ENCODE peak calls at places on chromosomes 2 and 18, in four cellular contexts. One of them, this sample, is unnamed. For H3K4me1, the result is how much of the 10 kb centered on the place peaks cover.

GRCh38 chr2:58032016-58032750 is 14.4 kb upstream of the VRK2 start:
- DNase-seq in tibial nerve: no peak
- DNase-seq in left lung: no peak
- DNase-seq in mammary epithelial cell: no peak
- DNase-seq in this sample: no peak

GRCh38 chr2:96324716-96325037 is 440 bp upstream of the ITPRIPL1 start:
- DNase-seq in tibial nerve: no peak
- DNase-seq in left lung: no peak
- DNase-seq in mammary epithelial cell: no peak
- DNase-seq in this sample: no peak

GRCh38 chr2:1837022-1837421 is 92.7 kb upstream of the PXDN start:
- DNase-seq in tibial nerve: no peak
- DNase-seq in left lung: no peak
- DNase-seq in mammary epithelial cell: no peak
- DNase-seq in this sample: no peak

GRCh38 chr2:57906152-57906732 is 140.4 kb upstream of the VRK2 start:
- DNase-seq in tibial nerve: no peak
- DNase-seq in left lung: no peak
- DNase-seq in mammary epithelial cell: peak
- DNase-seq in this sample: no peak

GRCh38 chr2:9879455-9880194 is 36.4 kb downstream of the TAF1B start:
- DNase-seq in tibial nerve: no peak
- DNase-seq in left lung: no peak
- DNase-seq in mammary epithelial cell: no peak
- DNase-seq in this sample: no peak

GRCh38 chr18:27666070-27666469 is 481.0 kb upstream of the CHST9 start:
- DNase-seq in tibial nerve: no peak
- DNase-seq in left lung: no peak
- DNase-seq in mammary epithelial cell: no peak
- DNase-seq in this sample: no peak

GRCh38 chr18:33128581-33128980 is 311.9 kb downstream of the CCDC178 start:
- DNase-seq in tibial nerve: no peak
- DNase-seq in left lung: no peak
- DNase-seq in mammary epithelial cell: no peak
- DNase-seq in this sample: no peak

GRCh38 chr2:241701155-241701404 is 759 bp upstream of the ING5 start:
- DNase-seq in tibial nerve: no peak
- DNase-seq in left lung: no peak
- DNase-seq in mammary epithelial cell: no peak
- DNase-seq in this sample: peak

GRCh38 chr18:58316943-58317342 is 272.9 kb downstream of the NEDD4L start:
- DNase-seq in tibial nerve: no peak
- DNase-seq in left lung: no peak
- DNase-seq in mammary epithelial cell: no peak
- DNase-seq in this sample: no peak

GRCh38 chr2:20198796-20199361 is 26.1 kb downstream of the SDC1 start:
- DNase-seq in tibial nerve: no peak
- DNase-seq in left lung: peak
- DNase-seq in mammary epithelial cell: no peak
- DNase-seq in this sample: no peak

GRCh38 chr2:175402591-175402990 is 221.1 kb upstream of the ATP5MC3 start:
- DNase-seq in tibial nerve: no peak
- DNase-seq in left lung: no peak
- DNase-seq in mammary epithelial cell: no peak
- DNase-seq in this sample: no peak

GRCh38 chr2:164495491-164496223 is 125.6 kb downstream of the GRB14 start:
- DNase-seq in tibial nerve: peak
- DNase-seq in left lung: no peak
- DNase-seq in mammary epithelial cell: peak
- DNase-seq in this sample: no peak

GRCh38 chr2:67974564-67975430 is 88.0 kb downstream of the C1D start:
- DNase-seq in tibial nerve: peak
- DNase-seq in left lung: no peak
- DNase-seq in mammary epithelial cell: no peak
- DNase-seq in this sample: peak

GRCh38 chr2:216341151-216341550 is 31.1 kb downstream of the MARCHF4 start:
- DNase-seq in tibial nerve: no peak
- DNase-seq in left lung: no peak
- DNase-seq in mammary epithelial cell: no peak
- DNase-seq in this sample: no peak

GRCh38 chr18:68997845-68998244 is 200.0 kb downstream of the CCDC102B start:
- DNase-seq in tibial nerve: no peak
- DNase-seq in left lung: no peak
- DNase-seq in mammary epithelial cell: no peak
- DNase-seq in this sample: no peak

GRCh38 chr2:41907716-41908328 is 140.0 kb upstream of the PKDCC start:
- DNase-seq in tibial nerve: no peak
- DNase-seq in left lung: no peak
- DNase-seq in mammary epithelial cell: no peak
- DNase-seq in this sample: no peak

GRCh38 chr2:54497738-54498680 is 41.9 kb downstream of the SPTBN1 start:
- DNase-seq in tibial nerve: no peak
- DNase-seq in left lung: no peak
- DNase-seq in mammary epithelial cell: no peak
- DNase-seq in this sample: no peak

GRCh38 chr2:54496920-54497319 is 40.8 kb downstream of the SPTBN1 start:
- DNase-seq in tibial nerve: no peak
- DNase-seq in left lung: no peak
- DNase-seq in mammary epithelial cell: no peak
- DNase-seq in this sample: no peak

GRCh38 chr2:54500404-54501147 is 44.4 kb downstream of the SPTBN1 start:
- DNase-seq in tibial nerve: no peak
- DNase-seq in left lung: no peak
- DNase-seq in mammary epithelial cell: no peak
- DNase-seq in this sample: no peak

GRCh38 chr2:54502731-54503130 is 46.6 kb downstream of the SPTBN1 start:
- DNase-seq in tibial nerve: no peak
- DNase-seq in left lung: no peak
- DNase-seq in mammary epithelial cell: no peak
- DNase-seq in this sample: no peak

GRCh38 chr2:54499666-54500065 is 43.5 kb downstream of the SPTBN1 start:
- DNase-seq in tibial nerve: peak
- DNase-seq in left lung: no peak
- DNase-seq in mammary epithelial cell: no peak
- DNase-seq in this sample: no peak
- H3K27ac ChIP-seq in tibial nerve: peak
- H3K27ac ChIP-seq in left lung: peak
- H3K27ac ChIP-seq in mammary epithelial cell: no peak
- H3K27ac ChIP-seq in this sample: no peak

GRCh38 chr2:43943809-43944452 is 51.9 kb downstream of the LRPPRC start:
- DNase-seq in tibial nerve: no peak
- DNase-seq in left lung: no peak
- DNase-seq in mammary epithelial cell: no peak
- DNase-seq in this sample: no peak

GRCh38 chr2:43943323-43943722 is 52.5 kb downstream of the LRPPRC start:
- DNase-seq in tibial nerve: no peak
- DNase-seq in left lung: no peak
- DNase-seq in mammary epithelial cell: no peak
- DNase-seq in this sample: no peak

GRCh38 chr2:43941359-43941758 is 54.4 kb downstream of the LRPPRC start:
- DNase-seq in tibial nerve: no peak
- DNase-seq in left lung: no peak
- DNase-seq in mammary epithelial cell: no peak
- DNase-seq in this sample: no peak

GRCh38 chr2:43942001-43942400 is 53.8 kb downstream of the LRPPRC start:
- DNase-seq in tibial nerve: no peak
- DNase-seq in left lung: no peak
- DNase-seq in mammary epithelial cell: no peak
- DNase-seq in this sample: no peak

GRCh38 chr2:43942881-43943280 is 52.9 kb downstream of the LRPPRC start:
- DNase-seq in tibial nerve: no peak
- DNase-seq in left lung: no peak
- DNase-seq in mammary epithelial cell: no peak
- DNase-seq in this sample: no peak
- H3K4me1 ChIP-seq in tibial nerve: under half
- H3K4me1 ChIP-seq in left lung: under half
- H3K4me1 ChIP-seq in mammary epithelial cell: under half
- H3K4me1 ChIP-seq in this sample: under half

GRCh38 chr2:197278804-197279763 is 31.5 kb downstream of the ANKRD44 start:
- DNase-seq in tibial nerve: no peak
- DNase-seq in left lung: no peak
- DNase-seq in mammary epithelial cell: no peak
- DNase-seq in this sample: no peak
- H3K4me3 ChIP-seq in tibial nerve: no peak
- H3K4me3 ChIP-seq in left lung: no peak
- H3K4me3 ChIP-seq in mammary epithelial cell: no peak
- H3K4me3 ChIP-seq in this sample: no peak

GRCh38 chr2:3267549-3267867 is 110.1 kb downstream of the EIPR1 start:
- DNase-seq in tibial nerve: no peak
- DNase-seq in left lung: no peak
- DNase-seq in mammary epithelial cell: no peak
- DNase-seq in this sample: no peak

GRCh38 chr2:3269425-3270094 is 108.1 kb downstream of the EIPR1 start:
- DNase-seq in tibial nerve: no peak
- DNase-seq in left lung: no peak
- DNase-seq in mammary epithelial cell: no peak
- DNase-seq in this sample: peak

GRCh38 chr2:3268705-3269029 is 109.0 kb downstream of the EIPR1 start:
- DNase-seq in tibial nerve: no peak
- DNase-seq in left lung: peak
- DNase-seq in mammary epithelial cell: no peak
- DNase-seq in this sample: no peak

GRCh38 chr2:3266727-3267548 is 110.7 kb downstream of the EIPR1 start:
- DNase-seq in tibial nerve: no peak
- DNase-seq in left lung: no peak
- DNase-seq in mammary epithelial cell: no peak
- DNase-seq in this sample: no peak

GRCh38 chr2:3267869-3268704 is 109.5 kb downstream of the EIPR1 start:
- DNase-seq in tibial nerve: no peak
- DNase-seq in left lung: peak
- DNase-seq in mammary epithelial cell: no peak
- DNase-seq in this sample: no peak
- H3K27ac ChIP-seq in tibial nerve: no peak
- H3K27ac ChIP-seq in left lung: no peak
- H3K27ac ChIP-seq in mammary epithelial cell: no peak
- H3K27ac ChIP-seq in this sample: no peak

DNA sequence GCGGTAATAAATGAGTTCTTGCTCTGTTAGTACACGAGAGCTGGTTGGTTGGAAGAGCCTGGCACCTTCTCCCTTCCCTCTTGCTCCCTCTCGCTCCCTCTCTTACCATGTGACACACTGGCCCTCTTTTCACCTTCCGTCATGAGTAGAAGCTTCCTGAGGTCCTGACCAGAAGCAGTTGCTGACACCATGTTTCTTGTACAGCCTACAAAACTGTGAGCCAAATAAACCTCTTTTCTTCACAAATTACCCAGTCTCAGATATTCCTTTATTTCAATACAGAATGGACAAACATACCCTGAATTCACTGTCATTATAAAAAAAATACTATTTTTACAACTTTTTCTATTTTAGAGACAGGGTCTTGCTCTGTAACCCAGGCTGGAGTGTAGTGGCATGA is 40.7 kb downstream of the EMILIN2 start:
- DNase-seq in tibial nerve: no peak
- DNase-seq in left lung: no peak
- DNase-seq in mammary epithelial cell: no peak
- DNase-seq in this sample: no peak
- H3K4me1 ChIP-seq in tibial nerve: under half
- H3K4me1 ChIP-seq in left lung: under half
- H3K4me1 ChIP-seq in mammary epithelial cell: under half
- H3K4me1 ChIP-seq in this sample: under half

GRCh38 chr2:6421094-6421493 is 444.6 kb downstream of the CMPK2 start:
- DNase-seq in tibial nerve: no peak
- DNase-seq in left lung: no peak
- DNase-seq in mammary epithelial cell: no peak
- DNase-seq in this sample: no peak

GRCh38 chr2:6421888-6422287 is 443.8 kb downstream of the CMPK2 start:
- DNase-seq in tibial nerve: no peak
- DNase-seq in left lung: no peak
- DNase-seq in mammary epithelial cell: no peak
- DNase-seq in this sample: no peak

GRCh38 chr2:6425037-6425436 is 440.7 kb downstream of the CMPK2 start:
- DNase-seq in tibial nerve: no peak
- DNase-seq in left lung: no peak
- DNase-seq in mammary epithelial cell: no peak
- DNase-seq in this sample: no peak

GRCh38 chr2:6423944-6424343 is 441.8 kb downstream of the CMPK2 start:
- DNase-seq in tibial nerve: no peak
- DNase-seq in left lung: no peak
- DNase-seq in mammary epithelial cell: no peak
- DNase-seq in this sample: no peak

DNA sequence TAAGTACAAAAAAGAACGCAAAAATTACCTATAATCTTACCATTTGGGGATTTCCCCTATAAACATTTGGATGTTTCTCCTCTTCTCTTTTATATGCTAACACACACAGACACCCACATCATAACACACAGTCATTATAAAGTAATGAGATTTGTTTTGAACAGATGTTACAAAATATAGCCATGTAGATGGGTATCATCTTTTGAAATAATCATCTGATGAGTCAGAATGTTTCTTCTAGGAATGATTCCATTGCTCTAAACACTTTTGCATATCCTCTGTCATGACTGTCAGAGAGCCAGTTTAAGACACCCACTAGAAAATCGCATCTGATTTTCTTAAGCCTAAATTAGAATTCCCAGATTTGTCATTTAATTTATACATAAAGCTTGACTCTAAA is 442.6 kb downstream of the CMPK2 start:
- DNase-seq in tibial nerve: no peak
- DNase-seq in left lung: no peak
- DNase-seq in mammary epithelial cell: no peak
- DNase-seq in this sample: no peak
- H3K4me3 ChIP-seq in tibial nerve: no peak
- H3K4me3 ChIP-seq in left lung: no peak
- H3K4me3 ChIP-seq in mammary epithelial cell: no peak
- H3K4me3 ChIP-seq in this sample: no peak

GRCh38 chr2:191927991-191928390 is 81.1 kb upstream of the CAVIN2 start:
- DNase-seq in tibial nerve: no peak
- DNase-seq in left lung: no peak
- DNase-seq in mammary epithelial cell: peak
- DNase-seq in this sample: no peak
- H3K27ac ChIP-seq in tibial nerve: peak
- H3K27ac ChIP-seq in left lung: peak
- H3K27ac ChIP-seq in mammary epithelial cell: no peak
- H3K27ac ChIP-seq in this sample: no peak